ENCODE peak calls at places on chromosomes 13 and 19, in five cellular contexts. I is K562, A is GM12878, L is HepG2, S is H1. W is an unnamed sample.

GRCh38 chr19:23882493-23882892 is 32.2 kb upstream of the ZNF726 start:
- DNase-seq in I (no peak), S (no peak), A (no peak), L (peak), W (no peak)

GRCh38 chr13:51585696-51586095 is 1.4 kb downstream of the WDFY2 start:
- DNase-seq in L (no peak), I (no peak), S (no peak), A (no peak), W (no peak)

GRCh38 chr19:38224014-38224862 is at the start of gene DPF1:
- DNase-seq in A (peak), S (no peak), L (peak), I (peak), W (peak)

GRCh38 chr19:53958168-53958571 is 4.6 kb upstream of the CACNG8 start:
- DNase-seq in A (no peak), L (no peak), I (no peak), S (no peak), W (no peak)

GRCh38 chr13:110259651-110260050 is 47.3 kb downstream of the COL4A1 start:
- DNase-seq in S (no peak), L (no peak), A (no peak), I (no peak), W (no peak)

GRCh38 chr19:11554160-11554559 is 4.9 kb downstream of the ELOF1 start:
- DNase-seq in I (no peak), S (no peak), A (peak), L (no peak), W (no peak)

GRCh38 chr19:38206928-38207327 is 17.1 kb downstream of the DPF1 start:
- DNase-seq in I (no peak), A (no peak), L (no peak), S (no peak), W (no peak)

GRCh38 chr19:46976845-46977320 is 42.8 kb upstream of the NPAS1 start:
- DNase-seq in L (no peak), A (no peak), S (no peak), I (peak), W (no peak)

GRCh38 chr19:579842-580155 is 7.4 kb downstream of the BSG start:
- DNase-seq in L (no peak), A (no peak), I (no peak), S (no peak), W (no peak)

GRCh38 chr19:35903550-35904179 is 1.3 kb downstream of the HCST start:
- DNase-seq in I (peak), L (peak), S (peak), A (peak), W (peak)

GRCh38 chr19:19488041-19488874 is 27.1 kb downstream of the TSSK6 start:
- DNase-seq in L (no peak), A (no peak), S (no peak), I (peak), W (no peak)

GRCh38 chr13:20942938-20943518 is 40.5 kb upstream of the XPO4 start:
- DNase-seq in S (no peak), L (no peak), A (no peak), I (no peak), W (no peak)

GRCh38 chr13:112346899-112347229 is 29.3 kb upstream of the SPACA7 start:
- DNase-seq in S (peak), A (no peak), I (no peak), L (no peak), W (no peak)

GRCh38 chr19:18468517-18468916 is 30.6 kb upstream of the ISYNA1 start:
- DNase-seq in I (no peak), S (no peak), A (no peak), L (no peak), W (no peak)

GRCh38 chr19:46571495-46571894 is 29.6 kb upstream of the CALM3 start:
- DNase-seq in I (peak), S (peak), L (peak), A (no peak), W (no peak)

GRCh38 chr19:912181-913079 is 589 bp downstream of the R3HDM4 start:
- DNase-seq in L (no peak), I (peak), S (no peak), A (no peak), W (no peak)

GRCh38 chr19:1274852-1275259 is 474 bp upstream of the FAM174C start:
- DNase-seq in A (no peak), L (no peak), S (no peak), I (peak), W (no peak)

GRCh38 chr13:45021250-45021649 is 31.9 kb downstream of the GPALPP1 start:
- DNase-seq in A (no peak), I (no peak), S (no peak), L (no peak), W (no peak)

GRCh38 chr19:48341006-48341405 is 15.7 kb downstream of the EMP3 start:
- DNase-seq in I (no peak), L (no peak), S (no peak), A (no peak), W (no peak)

GRCh38 chr19:4861147-4861546 is 6.3 kb downstream of the PLIN3 start:
- DNase-seq in I (peak), S (no peak), L (no peak), A (no peak), W (no peak)

GRCh38 chr19:45305421-45305820 is 17.3 kb downstream of the CKM start:
- DNase-seq in L (peak), A (no peak), S (no peak), I (no peak), W (no peak)

GRCh38 chr13:113034451-113035208 is 65.6 kb downstream of the MCF2L start:
- DNase-seq in I (peak), A (no peak), L (peak), S (no peak), W (no peak)

GRCh38 chr19:45103200-45103624 is 10.2 kb downstream of the PPP1R37 start:
- DNase-seq in S (no peak), A (no peak), L (no peak), I (no peak), W (no peak)

GRCh38 chr13:91482427-91482826 is 84.0 kb downstream of the GPC5 start:
- DNase-seq in S (no peak), L (no peak), I (no peak), A (no peak), W (no peak)

GRCh38 chr19:31518216-31518615 is 169.0 kb upstream of the TSHZ3 start:
- DNase-seq in S (no peak), A (no peak), I (no peak), L (no peak), W (no peak)

GRCh38 chr13:89932902-89933301 is 1414.6 kb upstream of the MIR17HG start:
- DNase-seq in I (no peak), A (no peak), L (no peak), S (no peak), W (no peak)

GRCh38 chr19:46654621-46655152 is 6.3 kb downstream of the DACT3 start:
- DNase-seq in L (peak), I (peak), S (no peak), A (no peak), W (no peak)

GRCh38 chr19:46885411-46885810 is 24.6 kb downstream of the ARHGAP35 start:
- DNase-seq in S (no peak), L (no peak), A (no peak), I (no peak), W (no peak)

GRCh38 chr19:39996218-39996810 is 546 bp upstream of the ZNF546 start:
- DNase-seq in L (peak), A (peak), I (peak), S (no peak), W (no peak)

GRCh38 chr19:42065051-42065450 is 5.0 kb downstream of the GRIK5 start:
- DNase-seq in I (no peak), S (no peak), L (no peak), A (no peak), W (no peak)

GRCh38 chr13:20814224-20814910 is 40.6 kb upstream of the EEF1AKMT1 start:
- DNase-seq in L (no peak), S (no peak), A (no peak), I (no peak), W (no peak)

GRCh38 chr19:38304866-38305429 is 897 bp downstream of the C19orf33 start:
- DNase-seq in A (no peak), I (peak), L (peak), S (peak), W (no peak)

GRCh38 chr19:3914199-3914598 is 18.7 kb upstream of the NMRK2 start:
- DNase-seq in I (no peak), L (no peak), A (no peak), S (no peak), W (no peak)

GRCh38 chr13:35552172-35552844 is 75.8 kb upstream of the MAB21L1 start:
- DNase-seq in A (no peak), S (no peak), I (no peak), L (no peak), W (no peak)

GRCh38 chr19:14718522-14719113 is 28.8 kb downstream of the ZNF333 start:
- DNase-seq in S (no peak), I (no peak), L (no peak), A (no peak), W (no peak)

GRCh38 chr13:114135731-114136171 is 3.3 kb upstream of the RASA3 start:
- DNase-seq in A (no peak), L (no peak), S (no peak), I (no peak), W (no peak)
- TF ChIP-seq TAF1 in A (no peak), L (no peak), S (no peak), I (no peak), W (no peak)

DNA sequence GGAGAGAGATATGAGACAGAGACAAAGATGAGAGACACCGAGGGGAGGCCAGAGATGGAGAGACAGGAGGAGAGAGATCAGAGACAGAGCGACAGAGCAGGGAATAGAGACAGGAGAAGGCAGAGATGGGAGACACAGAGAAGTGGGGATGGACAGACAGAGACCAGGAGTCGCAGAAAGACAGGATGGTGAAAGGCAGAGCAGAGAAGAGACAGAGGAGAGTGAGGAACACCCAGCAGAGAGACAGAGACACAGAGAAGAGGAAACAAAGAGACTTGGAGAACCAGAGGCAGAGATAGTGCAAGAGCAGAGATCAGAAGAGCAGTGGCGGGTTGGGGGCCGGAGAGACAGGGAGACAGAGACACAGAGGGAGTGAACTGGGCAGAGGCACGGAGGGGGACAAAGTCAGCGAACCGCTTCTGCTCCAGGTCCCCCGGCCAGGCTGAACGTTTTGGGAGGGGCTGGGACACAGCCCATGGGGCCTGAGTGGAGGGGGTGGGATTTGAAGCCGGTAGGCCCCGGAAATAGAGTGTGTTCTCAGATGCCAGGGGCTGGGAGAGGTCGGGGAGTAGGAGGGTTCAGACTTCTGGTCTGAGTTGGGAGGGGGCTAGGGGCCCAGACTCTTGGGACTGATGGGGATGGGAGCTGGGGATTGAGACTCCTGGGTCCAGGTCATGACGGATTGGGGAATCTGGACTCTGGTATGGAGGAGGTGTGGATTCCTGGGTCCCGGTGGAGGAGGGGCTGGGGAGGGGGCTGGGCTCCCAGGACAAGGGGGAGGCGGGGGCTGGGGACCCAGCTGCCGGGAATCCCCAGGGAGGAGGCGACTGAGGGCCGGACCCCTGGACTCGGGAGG is 654 bp downstream of the ZNF579 start:
- DNase-seq in S (no peak), I (peak), L (peak), A (no peak), W (no peak)
- TF ChIP-seq POLR2A in S (no peak), I (no peak), L (no peak), A (no peak), W (no peak)

DNA sequence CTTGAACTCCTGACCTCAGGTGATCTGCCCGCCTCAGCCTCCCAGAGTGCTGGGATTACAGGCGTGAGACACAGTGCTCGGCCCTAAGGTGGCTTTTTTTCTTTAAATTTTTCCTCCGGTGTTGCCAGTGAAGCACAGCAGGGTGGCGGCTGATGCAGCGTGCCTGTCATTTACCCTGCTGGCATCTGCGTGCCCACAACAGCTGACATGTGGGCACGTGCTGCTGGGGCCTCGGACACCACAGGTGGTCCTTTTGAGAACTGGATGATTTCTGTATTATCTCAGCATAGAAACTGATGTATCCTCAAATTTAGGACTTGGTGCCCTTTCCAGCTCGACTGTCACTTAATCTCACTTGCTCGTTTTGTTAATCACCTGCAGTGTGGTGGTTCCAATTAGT is 31.2 kb upstream of the TEX29 start:
- DNase-seq in S (no peak), I (no peak), L (no peak), A (no peak), W (no peak)
- TF ChIP-seq TAF1 in S (no peak), I (no peak), L (no peak), A (no peak), W (no peak)

DNA sequence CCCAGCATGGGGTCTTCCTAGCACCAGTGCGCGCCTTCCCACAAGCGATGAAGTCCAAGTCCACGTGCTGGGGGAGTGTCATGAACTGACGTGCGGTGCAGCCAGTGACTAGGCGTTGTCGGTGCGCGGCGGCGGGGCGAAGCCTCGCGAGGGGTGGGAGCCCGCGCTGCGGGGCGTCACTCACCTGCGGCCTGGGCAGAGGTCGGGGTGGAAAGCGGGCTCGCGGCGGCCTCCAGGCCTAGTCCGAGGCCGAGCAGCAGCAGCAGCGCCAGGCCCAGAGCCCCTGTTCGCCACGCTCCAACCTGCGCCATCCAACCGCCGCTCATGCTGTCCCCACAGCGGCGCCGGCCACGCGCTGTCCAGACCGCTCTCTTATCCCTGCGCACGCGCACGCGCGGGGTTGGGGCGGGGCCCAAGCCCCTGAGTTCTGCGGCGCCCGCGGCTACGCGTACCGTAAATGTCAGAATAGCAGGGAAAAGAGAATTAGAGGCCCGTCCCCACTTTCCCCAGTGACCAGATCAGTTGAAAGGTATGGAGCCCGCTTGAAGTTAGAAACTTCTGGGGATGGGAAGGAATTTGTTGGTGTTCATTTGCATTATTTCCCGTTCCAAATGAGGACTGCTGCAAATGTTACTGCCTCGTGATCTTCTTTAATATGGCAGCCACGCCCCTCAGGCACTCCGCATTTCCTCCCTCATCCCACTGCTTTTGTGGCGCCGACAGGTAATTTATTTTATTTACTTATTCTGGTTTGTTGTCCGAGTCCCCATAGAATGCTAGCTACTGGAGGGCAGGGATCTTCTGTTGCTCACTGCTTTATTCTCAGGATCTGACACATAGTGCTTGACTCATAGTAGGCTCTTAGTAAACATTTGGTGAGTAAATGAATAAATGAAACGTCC is at the start of gene CD320:
- DNase-seq in L (peak), I (peak), S (no peak), A (peak), W (peak)
- TF ChIP-seq POLR2A in L (peak), I (peak), S (peak), A (peak), W (peak)

GRCh38 chr19:15780595-15781418 is 6.7 kb upstream of the OR10H5 start:
- DNase-seq in A (no peak), I (no peak), S (no peak), L (no peak), W (no peak)

GRCh38 chr19:15779756-15780476 is 7.5 kb upstream of the OR10H5 start:
- DNase-seq in A (no peak), L (peak), I (no peak), S (no peak), W (no peak)

GRCh38 chr19:15776264-15776663 is 11.2 kb upstream of the OR10H5 start:
- DNase-seq in S (no peak), I (no peak), A (no peak), L (no peak), W (no peak)

GRCh38 chr19:15776991-15777787 is 10.3 kb upstream of the OR10H5 start:
- DNase-seq in S (no peak), L (no peak), A (no peak), I (no peak), W (no peak)

DNA sequence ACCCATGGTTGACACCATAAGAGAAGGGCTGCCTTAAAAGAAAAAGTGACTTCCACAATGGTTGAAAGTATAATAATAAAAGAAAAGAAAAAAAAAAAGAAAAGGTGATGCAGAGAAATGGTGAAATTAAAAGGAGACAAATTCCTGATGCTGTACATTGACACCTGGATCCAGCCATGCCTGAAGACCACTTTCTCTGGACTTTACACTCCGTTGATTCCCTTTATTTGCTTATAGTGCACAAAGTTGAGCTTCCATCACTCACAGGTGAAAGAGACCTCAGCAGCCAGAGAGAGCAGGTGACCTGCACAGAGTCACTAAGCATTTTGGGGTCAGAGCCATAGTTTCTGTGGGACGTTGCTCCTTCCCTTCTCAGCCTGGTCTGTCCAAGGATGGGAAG is 12.2 kb upstream of the OR10H5 start:
- DNase-seq in A (no peak), L (no peak), S (no peak), I (no peak), W (no peak)
- TF ChIP-seq TAF1 in A (no peak), L (no peak), S (no peak), I (no peak), W (no peak)